ENCODE peak calls at places on chromosomes 11 and 22, in four cellular contexts. G, O, L and I are unnamed samples.

GRCh38 chr11:16381177-16381576 is 24.8 kb upstream of the SOX6 start:
- DNase-seq in L (no peak), O (no peak), G (no peak), I (no peak)

GRCh38 chr11:66365166-66365565 is 6.4 kb downstream of the SLC29A2 start:
- DNase-seq in G (no peak), L (no peak), O (no peak), I (peak)

GRCh38 chr11:79087238-79087956 is 353.4 kb downstream of the TENM4 start:
- DNase-seq in O (no peak), L (peak), G (no peak), I (no peak)

GRCh38 chr11:8694137-8694536 is 11.5 kb downstream of the RPL27A start:
- DNase-seq in O (no peak), G (no peak), L (no peak), I (no peak)

GRCh38 chr11:46808804-46809431 is 37.2 kb downstream of the CKAP5 start:
- DNase-seq in O (no peak), L (peak), G (no peak), I (no peak)

GRCh38 chr22:46634011-46634699 is 14.0 kb downstream of the GRAMD4 start:
- DNase-seq in G (no peak), L (no peak), O (no peak), I (no peak)

GRCh38 chr11:125724125-125724524 is 22.0 kb upstream of the PATE1 start:
- DNase-seq in G (no peak), O (no peak), L (peak), I (no peak)

GRCh38 chr11:60872952-60873524 is 5.7 kb downstream of the ZP1 start:
- DNase-seq in O (no peak), L (peak), G (no peak), I (no peak)

GRCh38 chr11:94521684-94522083 is 9.4 kb downstream of the C11orf97 start:
- DNase-seq in L (peak), G (no peak), O (no peak), I (no peak)

GRCh38 chr11:126764221-126764620 is 236.3 kb downstream of the KIRREL3 start:
- DNase-seq in G (no peak), L (no peak), O (no peak), I (no peak)

GRCh38 chr11:64888761-64889511 is 10.5 kb upstream of the EHD1 start:
- DNase-seq in G (no peak), L (no peak), O (no peak), I (no peak)

GRCh38 chr11:99069831-99070444 is 49.2 kb downstream of the CNTN5 start:
- DNase-seq in G (no peak), L (peak), O (no peak), I (no peak)

GRCh38 chr11:107683070-107683469 is 28.8 kb downstream of the SLN start:
- DNase-seq in O (no peak), L (no peak), G (no peak), I (no peak)

GRCh38 chr11:110095554-110095953 is 2.4 kb downstream of the ZC3H12C start:
- DNase-seq in G (no peak), L (peak), O (no peak), I (no peak)

GRCh38 chr11:122754553-122755322 is 83.6 kb upstream of the CRTAM start:
- DNase-seq in O (peak), L (no peak), G (no peak), I (peak)

GRCh38 chr11:120714448-120714847 is 202.9 kb downstream of the GRIK4 start:
- DNase-seq in L (no peak), O (no peak), G (no peak), I (no peak)

GRCh38 chr11:71895961-71896360 is 17.7 kb downstream of the DEFB131B start:
- DNase-seq in O (no peak), G (no peak), L (no peak), I (no peak)

GRCh38 chr11:123235117-123235686 is 40.2 kb upstream of the CLMP start:
- DNase-seq in O (no peak), L (peak), G (peak), I (no peak)

GRCh38 chr11:77580712-77581337 is 8.9 kb upstream of the AQP11 start:
- DNase-seq in G (no peak), O (no peak), L (peak), I (no peak)

GRCh38 chr11:57680552-57680874 is 12.6 kb downstream of the ZDHHC5 start:
- DNase-seq in O (no peak), G (no peak), L (peak), I (no peak)

GRCh38 chr11:114412946-114413345 is 12.5 kb downstream of the RBM7 start:
- DNase-seq in L (no peak), G (no peak), O (no peak), I (no peak)

GRCh38 chr22:31829505-31829904 is 75.7 kb downstream of the DEPDC5 start:
- DNase-seq in G (peak), L (peak), O (peak), I (peak)

GRCh38 chr11:34443136-34443535 is 4.4 kb downstream of the CAT start:
- DNase-seq in L (no peak), O (no peak), G (no peak), I (no peak)

GRCh38 chr22:50191041-50191740 is 5.5 kb downstream of the TRABD start:
- DNase-seq in G (peak), O (peak), L (no peak), I (peak)

GRCh38 chr11:55714982-55715888 is 53.2 kb downstream of the OR4C6 start:
- DNase-seq in G (no peak), O (no peak), L (no peak), I (no peak)

GRCh38 chr11:95688015-95688414 is 101.6 kb downstream of the FAM76B start:
- DNase-seq in O (no peak), L (no peak), G (no peak), I (no peak)

GRCh38 chr22:37843746-37844089 is 416 bp downstream of the ANKRD54 start:
- DNase-seq in L (no peak), O (peak), G (no peak), I (peak)

GRCh38 chr11:6655790-6656580 is at the start of gene DCHS1:
- DNase-seq in G (no peak), O (no peak), L (no peak), I (no peak)

DNA sequence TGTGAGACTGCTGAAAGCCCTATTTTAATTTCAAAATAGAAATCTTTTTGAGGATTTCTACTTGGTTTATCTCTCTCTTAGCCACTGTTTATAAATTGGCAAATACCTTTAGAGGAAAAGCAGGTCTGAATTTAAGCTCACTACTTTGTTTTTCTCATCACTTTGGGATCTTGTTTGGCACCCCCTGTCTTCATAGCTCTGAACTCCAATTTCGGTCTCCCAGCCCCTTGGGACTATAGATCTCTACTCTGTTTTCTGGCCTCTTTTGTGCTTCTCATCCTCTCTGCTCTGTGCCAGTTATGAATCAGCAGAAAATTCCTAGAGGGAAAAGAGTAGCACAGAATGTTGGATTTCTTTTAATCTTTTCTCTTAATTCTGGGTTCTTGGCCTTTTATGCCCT is 118.3 kb downstream of the CYP2R1 start:
- DNase-seq in G (no peak), O (no peak), L (peak), I (no peak)
- TF ChIP-seq CTCF in G (no peak), O (no peak), L (peak), I (no peak)

DNA sequence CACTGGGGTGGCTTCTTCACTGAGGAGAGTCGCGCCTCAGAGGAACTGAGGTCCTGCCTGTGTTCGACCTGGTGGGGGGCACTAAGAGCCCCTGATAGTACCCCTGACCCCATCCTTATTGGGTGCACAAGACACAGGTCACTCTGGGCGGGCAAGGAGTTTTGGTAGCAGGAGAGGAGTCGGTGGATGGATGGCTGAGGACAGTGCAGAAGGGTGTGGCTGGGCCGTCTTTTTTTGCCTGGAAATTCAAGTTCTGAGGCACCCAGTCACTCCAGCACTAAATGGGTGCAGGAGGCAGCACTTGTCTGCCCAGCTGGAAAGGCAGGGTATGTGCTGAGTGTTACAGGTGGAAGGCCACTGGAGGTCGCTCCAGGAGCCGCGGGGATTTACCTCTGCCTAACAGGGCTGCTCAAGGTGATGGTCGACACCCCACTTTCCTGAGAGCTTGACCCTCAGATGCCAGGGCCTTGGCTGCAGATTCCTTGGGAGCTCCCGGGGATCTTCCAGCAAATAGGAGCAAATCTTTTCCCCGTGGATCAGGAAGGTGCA is 960 bp downstream of the TSSC4 start:
- DNase-seq in L (no peak), G (no peak), O (no peak), I (no peak)
- TF ChIP-seq CTCF in L (no peak), G (peak), O (no peak), I (no peak)

GRCh38 chr11:45392621-45393183 is 106.6 kb upstream of the SYT13 start:
- DNase-seq in O (no peak), G (no peak), L (no peak), I (no peak)

GRCh38 chr11:45393826-45394225 is 107.7 kb upstream of the SYT13 start:
- DNase-seq in O (no peak), L (no peak), G (no peak), I (no peak)

GRCh38 chr11:45394294-45395085 is 108.3 kb upstream of the SYT13 start:
- DNase-seq in G (no peak), L (no peak), O (no peak), I (no peak)

GRCh38 chr11:45392154-45392553 is 106.0 kb upstream of the SYT13 start:
- DNase-seq in L (no peak), G (no peak), O (no peak), I (no peak)

DNA sequence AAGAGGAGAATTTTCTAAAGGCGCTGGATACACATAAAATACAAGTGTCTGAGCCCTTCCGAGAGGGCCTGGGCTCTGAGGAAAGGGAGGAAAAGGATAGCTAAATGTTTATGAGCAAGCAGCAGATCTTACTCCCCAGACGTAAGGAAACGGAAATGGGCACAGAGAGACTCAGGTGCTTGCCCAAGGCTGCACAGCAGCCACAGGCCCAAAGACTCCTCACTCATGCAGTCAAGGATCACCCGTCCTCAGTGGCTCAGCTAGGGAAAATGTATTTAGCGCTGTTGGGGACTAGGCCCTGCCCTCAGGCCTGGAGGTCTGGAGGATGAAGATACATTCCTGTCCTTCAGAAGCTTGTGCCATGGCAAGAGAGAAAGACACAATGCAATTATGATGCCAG is 107.2 kb upstream of the SYT13 start:
- DNase-seq in O (no peak), L (no peak), G (no peak), I (no peak)
- TF ChIP-seq CTCF in O (no peak), L (no peak), G (no peak), I (no peak)

GRCh38 chr11:44351898-44352498 is 42.1 kb upstream of the ALX4 start:
- DNase-seq in L (no peak), G (no peak), O (no peak), I (no peak)
- TF ChIP-seq CTCF in L (no peak), G (no peak), O (peak), I (no peak)

GRCh38 chr22:41341012-41341411 is 39.7 kb downstream of the ZC3H7B start:
- DNase-seq in O (no peak), L (no peak), G (no peak), I (no peak)
- TF ChIP-seq CTCF in O (no peak), L (no peak), G (no peak), I (no peak)

GRCh38 chr11:58905141-58905715 is 34.1 kb upstream of the GLYATL1 start:
- DNase-seq in G (no peak), O (no peak), L (peak), I (peak)
- TF ChIP-seq CTCF in G (no peak), O (no peak), L (no peak), I (no peak)

GRCh38 chr11:12086271-12087074 is 23.9 kb upstream of the MICAL2 start:
- DNase-seq in L (peak), G (no peak), O (no peak), I (no peak)

GRCh38 chr11:12088047-12088481 is 22.3 kb upstream of the MICAL2 start:
- DNase-seq in G (no peak), O (no peak), L (peak), I (no peak)

GRCh38 chr11:12088531-12088930 is 21.9 kb upstream of the MICAL2 start:
- DNase-seq in L (no peak), O (no peak), G (no peak), I (no peak)

GRCh38 chr11:12085371-12086251 is 24.8 kb upstream of the MICAL2 start:
- DNase-seq in G (no peak), O (no peak), L (peak), I (no peak)

DNA sequence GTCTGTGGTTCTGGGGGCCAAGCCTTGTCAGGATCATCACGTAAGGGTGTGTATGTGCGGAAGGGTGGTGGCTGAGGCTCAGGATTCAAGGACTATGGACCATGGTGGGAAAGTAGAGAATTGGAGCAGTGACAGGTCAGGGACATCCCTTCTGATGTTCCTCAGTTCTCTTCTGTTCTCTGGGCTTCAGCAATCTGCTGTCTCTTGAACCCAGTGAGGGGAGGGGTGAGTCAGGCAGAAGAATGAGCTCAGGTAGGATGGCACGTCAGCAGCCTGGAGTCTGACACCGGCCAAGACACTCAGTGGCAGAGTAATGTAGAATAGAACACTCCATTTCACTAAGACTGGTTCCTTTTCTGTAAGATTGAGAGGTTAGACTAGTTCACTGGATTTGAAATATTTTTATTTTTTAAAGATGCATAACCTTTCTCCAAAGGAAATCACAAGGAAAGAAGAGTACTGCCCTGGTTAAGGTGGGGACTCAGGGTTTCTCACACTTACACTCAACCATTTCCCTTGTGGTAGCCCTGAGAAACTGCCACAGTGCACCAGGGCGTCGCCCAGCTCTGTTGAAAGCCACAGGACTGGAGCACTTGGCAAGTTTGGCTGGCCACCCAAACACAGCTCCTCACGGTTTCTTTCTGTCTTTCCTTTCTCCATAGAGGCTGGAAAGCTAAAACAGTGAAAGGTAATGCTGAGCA is 23.2 kb upstream of the MICAL2 start:
- DNase-seq in G (no peak), O (no peak), L (peak), I (no peak)
- TF ChIP-seq CTCF in G (peak), O (no peak), L (peak), I (no peak)

GRCh38 chr11:133669371-133670046 is 137.2 kb upstream of the OPCML start:
- DNase-seq in L (no peak), O (no peak), G (no peak), I (no peak)
- TF ChIP-seq CTCF in L (no peak), O (no peak), G (no peak), I (no peak)

GRCh38 chr11:97269527-97269926 is 879.7 kb downstream of the JRKL start:
- DNase-seq in O (no peak), L (peak), G (no peak), I (no peak)
- TF ChIP-seq CTCF in O (no peak), L (peak), G (peak), I (no peak)